ENCODE peak calls at places on chromosomes 16 and 17, in eight cellular contexts. Q is ovary, F is iPS DF 6.9, L is ascending aorta, D is fibroblast of lung, X is heart right ventricle, H is kidney, Y is endodermal cell. J is an unnamed sample. For H3K4me1, the result is how much of the 10 kb centered on the place peaks cover.

GRCh38 chr17:71792966-71793365 is 327.9 kb upstream of the SOX9 start:
- DNase-seq in D (peak), X (no peak), Q (no peak), H (no peak), F (no peak), L (no peak), Y (no peak), J (peak)

GRCh38 chr16:23365602-23366240 is 63.6 kb downstream of the SCNN1B start:
- DNase-seq in L (no peak), D (no peak), Q (no peak), Y (no peak), X (no peak), H (no peak), F (no peak), J (no peak)

GRCh38 chr17:64747938-64748540 is 85.9 kb upstream of the SMURF2 start:
- DNase-seq in Y (no peak), H (no peak), F (no peak), Q (no peak), D (peak), L (no peak), X (no peak), J (no peak)

GRCh38 chr16:13168091-13168572 is 266.7 kb downstream of the SHISA9 start:
- DNase-seq in Q (no peak), Y (peak), L (no peak), D (no peak), X (no peak), F (peak), H (no peak), J (peak)

GRCh38 chr17:48790607-48791127 is 26.4 kb downstream of the TTLL6 start:
- DNase-seq in Q (no peak), Y (no peak), D (no peak), X (no peak), F (no peak), H (no peak), L (no peak), J (no peak)

GRCh38 chr17:6648181-6648580 is 3.2 kb downstream of the MED31 start:
- DNase-seq in F (no peak), L (no peak), X (no peak), H (no peak), Q (no peak), D (no peak), Y (no peak), J (no peak)

GRCh38 chr17:38867179-38867994 is 2.5 kb upstream of the LASP1 start:
- DNase-seq in L (no peak), F (no peak), Y (peak), Q (peak), D (peak), X (peak), H (no peak), J (peak)

GRCh38 chr17:8818654-8819330 is 19.6 kb upstream of the MFSD6L start:
- DNase-seq in D (no peak), L (peak), Q (no peak), H (no peak), X (no peak), F (no peak), Y (peak), J (no peak)

GRCh38 chr17:72120878-72121163 is at the start of gene SOX9:
- DNase-seq in F (peak), D (peak), Q (no peak), Y (peak), L (peak), H (peak), X (peak), J (peak)

GRCh38 chr16:89409161-89409711 is 81.1 kb downstream of the ANKRD11 start:
- DNase-seq in H (peak), D (peak), X (no peak), Y (no peak), F (no peak), L (no peak), Q (no peak), J (peak)

GRCh38 chr17:72346306-72346705 is 225.5 kb downstream of the SOX9 start:
- DNase-seq in L (no peak), F (no peak), Q (no peak), H (no peak), D (no peak), Y (no peak), X (no peak), J (no peak)

GRCh38 chr16:12127244-12127643 is 150.7 kb downstream of the SNX29 start:
- DNase-seq in D (no peak), Q (no peak), F (no peak), L (no peak), Y (no peak), H (peak), X (no peak), J (no peak)

GRCh38 chr16:55930036-55930435 is 54.9 kb upstream of the CES5A start:
- DNase-seq in X (no peak), H (no peak), Q (no peak), L (no peak), Y (no peak), F (no peak), D (no peak), J (no peak)

GRCh38 chr16:27273670-27274522 is 5.3 kb upstream of the NSMCE1 start:
- DNase-seq in D (peak), Y (peak), L (no peak), Q (no peak), X (no peak), F (no peak), H (no peak), J (no peak)

GRCh38 chr17:56880133-56880532 is 33.7 kb downstream of the TRIM25 start:
- DNase-seq in X (no peak), F (no peak), Q (no peak), H (no peak), L (no peak), D (no peak), Y (no peak), J (no peak)

GRCh38 chr17:62565817-62566216 is 61.7 kb upstream of the MRC2 start:
- DNase-seq in F (no peak), D (peak), H (no peak), X (no peak), Q (no peak), L (no peak), Y (no peak), J (peak)

GRCh38 chr17:64037802-64038201 is 17.4 kb upstream of the ICAM2 start:
- DNase-seq in X (no peak), Q (no peak), D (no peak), F (no peak), Y (peak), H (no peak), L (peak), J (no peak)

GRCh38 chr17:61400058-61400785 is 579 bp downstream of the TBX2 start:
- DNase-seq in Y (peak), L (peak), Q (no peak), D (peak), H (peak), F (no peak), X (no peak), J (no peak)

GRCh38 chr17:80608326-80608725 is 63.7 kb downstream of the RPTOR start:
- DNase-seq in Q (no peak), H (no peak), Y (no peak), D (no peak), F (no peak), X (no peak), L (no peak), J (no peak)

DNA sequence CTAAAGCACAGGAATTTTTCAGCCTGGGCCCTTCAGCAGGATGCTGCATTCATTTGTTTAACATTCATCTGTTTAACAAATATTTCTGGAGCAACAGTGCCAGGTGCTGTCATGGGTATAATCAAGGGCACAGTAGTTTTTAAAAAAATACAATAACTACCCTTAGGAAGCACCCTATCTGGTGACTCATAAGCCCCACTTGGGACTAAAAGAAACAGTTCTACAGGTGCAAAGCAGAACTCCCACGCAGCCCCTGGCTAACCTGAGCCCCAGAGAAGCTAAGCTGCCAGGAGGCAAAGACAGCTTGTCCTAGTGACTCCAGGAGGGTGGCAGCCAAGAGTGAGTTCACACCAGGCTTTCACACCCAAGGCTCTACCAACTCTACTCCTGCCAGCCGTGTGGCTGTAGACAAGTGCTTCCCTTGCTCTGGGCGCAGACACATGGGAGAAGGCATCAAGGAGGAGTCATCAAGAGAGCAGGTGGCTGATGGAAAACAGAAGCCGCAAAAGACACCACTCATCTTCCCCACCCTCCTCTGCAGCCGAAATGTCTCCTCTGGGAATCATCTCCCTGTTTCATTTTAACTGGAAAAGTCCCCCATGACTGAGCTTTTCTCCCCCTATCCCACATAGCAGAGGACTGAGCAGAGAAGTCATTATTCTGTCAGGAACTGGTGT is 14.4 kb downstream of the CUEDC1 start:
- DNase-seq in Y (no peak), L (no peak), F (no peak), X (no peak), Q (no peak), H (no peak), D (no peak), J (no peak)
- H3K4me1 ChIP-seq in Y (under half), L (under half), F (under half), X (half or more), Q (under half), H (under half), D (under half), J (under half)

GRCh38 chr16:28526201-28527099 is 12.3 kb downstream of the NUPR1 start:
- DNase-seq in Y (no peak), Q (no peak), D (no peak), F (no peak), X (no peak), L (no peak), H (no peak), J (no peak)
- H3K4me1 ChIP-seq in Y (under half), Q (under half), D (under half), F (under half), X (under half), L (under half), H (under half), J (under half)

GRCh38 chr17:77372444-77373297 is 231.9 kb downstream of the SEC14L1 start:
- DNase-seq in X (peak), Q (peak), H (peak), F (no peak), D (peak), L (peak), Y (peak), J (no peak)

GRCh38 chr17:77371117-77371887 is 230.5 kb downstream of the SEC14L1 start:
- DNase-seq in Q (peak), X (no peak), F (no peak), D (peak), H (peak), Y (no peak), L (no peak), J (no peak)

GRCh38 chr17:77369544-77369971 is 228.8 kb downstream of the SEC14L1 start:
- DNase-seq in Q (peak), L (no peak), Y (no peak), X (no peak), F (no peak), D (no peak), H (peak), J (no peak)

GRCh38 chr17:77371888-77372443 is 231.2 kb downstream of the SEC14L1 start:
- DNase-seq in Y (no peak), L (no peak), D (no peak), F (no peak), Q (peak), H (peak), X (no peak), J (no peak)

GRCh38 chr17:77370536-77370935 is 229.8 kb downstream of the SEC14L1 start:
- DNase-seq in X (no peak), Y (no peak), F (no peak), H (peak), D (no peak), Q (peak), L (no peak), J (no peak)
- H3K4me1 ChIP-seq in X (half or more), Y (under half), F (under half), H (under half), D (under half), Q (under half), L (under half), J (under half)

GRCh38 chr16:2022723-2023097 is 3.1 kb downstream of the NPW start:
- DNase-seq in X (no peak), Q (no peak), D (peak), Y (peak), H (peak), L (no peak), F (no peak), J (no peak)
- H3K4me1 ChIP-seq in X (half or more), Q (under half), D (under half), Y (under half), H (under half), L (under half), F (under half), J (under half)